ENCODE peak calls at places on chromosomes 12 and 14, in four cellular contexts. U, H, K and X are unnamed samples.

GRCh38 chr14:49879683-49880204 is 13.1 kb upstream of the ARF6 start:
- DNase-seq in H (no peak), K (peak), U (no peak), X (peak)

GRCh38 chr12:29710104-29710503 is 73.6 kb downstream of the TMTC1 start:
- DNase-seq in U (no peak), H (no peak), K (no peak), X (no peak)

GRCh38 chr12:123129651-123130050 is 21.2 kb downstream of the PITPNM2 start:
- DNase-seq in U (no peak), H (no peak), K (no peak), X (no peak)

GRCh38 chr12:65493893-65494205 is 215.4 kb downstream of the MSRB3 start:
- DNase-seq in K (no peak), H (no peak), U (no peak), X (no peak)

GRCh38 chr12:20280515-20280914 is 87.8 kb upstream of the PDE3A start:
- DNase-seq in U (no peak), K (no peak), H (no peak), X (no peak)

GRCh38 chr12:92533280-92533890 is 169.4 kb upstream of the PLEKHG7 start:
- DNase-seq in U (no peak), H (no peak), K (no peak), X (peak)

GRCh38 chr12:62631531-62632520 is 165.2 kb downstream of the MON2 start:
- DNase-seq in H (no peak), U (no peak), K (peak), X (peak)

GRCh38 chr14:101561145-101561896 is at the start of gene DIO3:
- DNase-seq in U (no peak), K (no peak), H (no peak), X (no peak)

GRCh38 chr14:74980746-74981661 is 21.7 kb upstream of the EIF2B2 start:
- DNase-seq in K (no peak), H (no peak), U (no peak), X (peak)

GRCh38 chr14:102362084-102362483 is 606 bp downstream of the CINP start:
- DNase-seq in H (peak), K (no peak), U (no peak), X (peak)

GRCh38 chr14:101992708-101993107 is 28.3 kb downstream of the DYNC1H1 start:
- DNase-seq in U (no peak), H (peak), K (no peak), X (no peak)

GRCh38 chr14:81341405-81342180 is 58.5 kb downstream of the STON2 start:
- DNase-seq in K (no peak), H (no peak), U (no peak), X (no peak)

GRCh38 chr12:32897688-32898573 is 1.4 kb upstream of the PKP2 start:
- DNase-seq in H (no peak), U (no peak), K (no peak), X (no peak)

GRCh38 chr12:85005615-85006014 is 30.5 kb downstream of the TSPAN19 start:
- DNase-seq in U (no peak), K (no peak), H (no peak), X (no peak)

GRCh38 chr12:24363177-24363754 is 413.8 kb upstream of the SOX5 start:
- DNase-seq in U (no peak), H (no peak), K (no peak), X (no peak)

GRCh38 chr14:23617539-23617938 is 18.6 kb upstream of the DHRS2 start:
- DNase-seq in H (no peak), U (no peak), K (no peak), X (no peak)

GRCh38 chr14:104522926-104523545 is 56.5 kb upstream of the C14orf180 start:
- DNase-seq in U (no peak), H (no peak), K (no peak), X (no peak)

GRCh38 chr12:5796171-5797091 is 148.6 kb downstream of the ANO2 start:
- DNase-seq in K (no peak), H (no peak), U (no peak), X (no peak)

GRCh38 chr14:70721542-70721941 is 79.8 kb downstream of the TTC9 start:
- DNase-seq in H (no peak), K (no peak), U (no peak), X (peak)

GRCh38 chr12:132487311-132487741 is 2.6 kb upstream of the FBRSL1 start:
- DNase-seq in H (no peak), K (no peak), U (no peak), X (no peak)

GRCh38 chr12:4172999-4173398 is 100.6 kb upstream of the CCND2 start:
- DNase-seq in H (no peak), K (no peak), U (no peak), X (peak)

GRCh38 chr12:105378821-105379400 is 48.4 kb downstream of the C12orf75 start:
- DNase-seq in H (no peak), U (no peak), K (no peak), X (no peak)

GRCh38 chr12:28966049-28966778 is 182.9 kb upstream of the FAR2 start:
- DNase-seq in U (no peak), H (no peak), K (no peak), X (no peak)

GRCh38 chr12:122523280-122523679 is 3.5 kb downstream of the RSRC2 start:
- DNase-seq in H (no peak), K (no peak), U (no peak), X (peak)

GRCh38 chr12:42129595-42130204 is 15.0 kb downstream of the GXYLT1 start:
- DNase-seq in U (no peak), K (peak), H (no peak), X (peak)

GRCh38 chr12:116121453-116121871 is 156.0 kb downstream of the MED13L start:
- DNase-seq in U (no peak), K (no peak), H (no peak), X (no peak)

GRCh38 chr12:77062396-77062795 is 3.0 kb downstream of the E2F7 start:
- DNase-seq in U (no peak), H (no peak), K (no peak), X (no peak)

GRCh38 chr14:103716091-103716801 is 636 bp downstream of the ZFYVE21 start:
- DNase-seq in U (no peak), K (no peak), H (no peak), X (no peak)

GRCh38 chr12:11894890-11895289 is 175.8 kb upstream of the BCL2L14 start:
- DNase-seq in K (no peak), H (peak), U (no peak), X (no peak)

GRCh38 chr14:83300454-83301064 is 1766.9 kb upstream of the SEL1L start:
- DNase-seq in H (no peak), U (no peak), K (no peak), X (peak)

GRCh38 chr12:4822572-4822971 is 87.1 kb upstream of the KCNA1 start:
- DNase-seq in U (no peak), H (no peak), K (no peak), X (no peak)

GRCh38 chr14:68621400-68622365 is 171.2 kb downstream of the ZFP36L1 start:
- DNase-seq in K (no peak), H (no peak), U (no peak), X (peak)

GRCh38 chr14:68611611-68612010 is 181.3 kb downstream of the ZFP36L1 start:
- DNase-seq in H (no peak), K (no peak), U (no peak), X (no peak)

GRCh38 chr14:68612049-68612448 is 180.8 kb downstream of the ZFP36L1 start:
- DNase-seq in K (no peak), H (no peak), U (no peak), X (no peak)

GRCh38 chr14:68619805-68620574 is 172.9 kb downstream of the ZFP36L1 start:
- DNase-seq in K (no peak), H (no peak), U (no peak), X (peak)

GRCh38 chr14:68616255-68616902 is 176.5 kb downstream of the ZFP36L1 start:
- DNase-seq in U (no peak), K (no peak), H (no peak), X (no peak)
- H3K4me3 ChIP-seq in U (no peak), K (no peak), H (no peak), X (no peak)

GRCh38 chr12:54378791-54379400 is 5.6 kb downstream of the ZNF385A start:
- DNase-seq in H (no peak), U (no peak), K (no peak), X (no peak)
- H3K4me3 ChIP-seq in H (no peak), U (no peak), K (no peak), X (peak)

GRCh38 chr14:33946679-33947078 is 4.2 kb downstream of the EGLN3 start:
- DNase-seq in H (no peak), K (no peak), U (no peak), X (no peak)

GRCh38 chr14:33948143-33948962 is 2.5 kb downstream of the EGLN3 start:
- DNase-seq in H (no peak), K (no peak), U (no peak), X (no peak)

GRCh38 chr14:33950320-33951182 is at the start of gene EGLN3:
- DNase-seq in H (no peak), U (no peak), K (no peak), X (peak)

GRCh38 chr14:33951183-33951840 is 438 bp upstream of the EGLN3 start:
- DNase-seq in H (no peak), U (no peak), K (no peak), X (no peak)

GRCh38 chr14:33949051-33950037 is 1.5 kb downstream of the EGLN3 start:
- DNase-seq in U (no peak), H (no peak), K (no peak), X (no peak)
- H3K4me3 ChIP-seq in U (no peak), H (peak), K (no peak), X (no peak)

GRCh38 chr12:128365032-128365431 is 98.1 kb downstream of the TMEM132C start:
- DNase-seq in K (no peak), H (no peak), U (no peak), X (no peak)

GRCh38 chr12:128367961-128368360 is 101.0 kb downstream of the TMEM132C start:
- DNase-seq in U (no peak), H (no peak), K (no peak), X (no peak)

GRCh38 chr12:128365831-128366231 is 98.9 kb downstream of the TMEM132C start:
- DNase-seq in K (no peak), U (no peak), H (no peak), X (no peak)
- H3K4me3 ChIP-seq in K (no peak), U (no peak), H (no peak), X (no peak)

GRCh38 chr12:47808574-47809380 is 10.9 kb downstream of the HDAC7 start:
- DNase-seq in K (peak), H (no peak), U (no peak), X (no peak)

GRCh38 chr12:47812797-47813490 is 6.8 kb downstream of the HDAC7 start:
- DNase-seq in U (peak), K (peak), H (peak), X (peak)

GRCh38 chr12:47811581-47812484 is 7.9 kb downstream of the HDAC7 start:
- DNase-seq in K (no peak), U (no peak), H (no peak), X (peak)

GRCh38 chr12:47813491-47814196 is 6.1 kb downstream of the HDAC7 start:
- DNase-seq in H (no peak), U (no peak), K (no peak), X (no peak)

DNA sequence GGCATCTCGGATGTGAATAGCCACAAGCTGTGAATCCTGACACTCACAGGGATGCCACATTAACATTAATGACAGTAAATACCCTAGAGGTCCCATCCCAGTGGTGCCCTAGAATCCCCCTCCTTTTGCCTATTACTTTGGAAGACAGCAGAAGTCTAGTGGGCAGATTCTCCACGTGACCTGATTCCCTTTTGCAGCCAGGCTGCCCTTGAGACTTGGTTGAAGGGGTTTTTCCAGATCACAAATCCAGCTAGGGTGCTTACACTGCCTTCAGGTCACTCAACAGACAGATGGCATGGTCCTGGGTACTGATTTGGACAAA is 8.7 kb downstream of the HDAC7 start:
- DNase-seq in H (no peak), K (no peak), U (no peak), X (no peak)
- H3K4me3 ChIP-seq in H (no peak), K (peak), U (peak), X (no peak)

DNA sequence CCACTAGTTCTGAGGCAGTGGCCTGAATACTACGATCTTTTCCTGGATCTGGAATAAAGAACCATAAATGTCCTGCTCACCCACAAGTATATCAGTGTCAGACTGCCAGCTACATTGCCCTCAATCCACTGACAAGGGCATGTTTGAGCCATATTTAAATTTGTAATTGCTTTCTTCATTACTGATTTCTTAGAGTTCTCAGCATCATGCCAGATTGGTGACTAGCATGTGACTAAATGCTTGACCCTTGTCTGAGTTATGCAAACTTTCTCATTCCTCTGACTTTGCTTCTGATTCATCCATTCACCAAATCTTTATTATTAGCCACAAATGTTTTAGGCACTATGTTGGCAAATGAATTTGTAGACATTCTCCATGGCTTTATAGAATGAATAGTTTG is 143.6 kb upstream of the SLC16A7 start:
- DNase-seq in H (no peak), U (no peak), K (no peak), X (peak)
- H3K4me3 ChIP-seq in H (no peak), U (no peak), K (no peak), X (no peak)

GRCh38 chr14:53147893-53148292 is 5.2 kb downstream of the DDHD1 start:
- DNase-seq in U (no peak), K (no peak), H (no peak), X (no peak)
- H3K4me3 ChIP-seq in U (no peak), K (no peak), H (peak), X (no peak)

GRCh38 chr14:99755629-99756603 is 37.3 kb upstream of the EML1 start:
- DNase-seq in K (no peak), H (no peak), U (no peak), X (peak)

GRCh38 chr14:99758915-99759545 is 34.2 kb upstream of the EML1 start:
- DNase-seq in U (no peak), K (no peak), H (no peak), X (no peak)

GRCh38 chr14:99758121-99758871 is 34.9 kb upstream of the EML1 start:
- DNase-seq in U (no peak), H (no peak), K (no peak), X (peak)

GRCh38 chr14:99756796-99757195 is 36.4 kb upstream of the EML1 start:
- DNase-seq in K (no peak), U (no peak), H (no peak), X (no peak)

GRCh38 chr14:99757331-99758070 is 35.7 kb upstream of the EML1 start:
- DNase-seq in H (no peak), K (no peak), U (no peak), X (peak)
- H3K4me3 ChIP-seq in H (no peak), K (no peak), U (no peak), X (no peak)

GRCh38 chr14:37198273-37198598 is 499 bp downstream of the MIPOL1 start:
- DNase-seq in H (no peak), U (no peak), K (no peak), X (no peak)

GRCh38 chr14:37197421-37198272 is at the start of gene MIPOL1:
- DNase-seq in H (no peak), U (no peak), K (no peak), X (peak)

GRCh38 chr14:37196604-37197420 is 925 bp upstream of the MIPOL1 start:
- DNase-seq in U (no peak), H (no peak), K (no peak), X (no peak)

GRCh38 chr14:37201724-37202123 is 4.0 kb downstream of the MIPOL1 start:
- DNase-seq in U (no peak), H (no peak), K (no peak), X (no peak)

DNA sequence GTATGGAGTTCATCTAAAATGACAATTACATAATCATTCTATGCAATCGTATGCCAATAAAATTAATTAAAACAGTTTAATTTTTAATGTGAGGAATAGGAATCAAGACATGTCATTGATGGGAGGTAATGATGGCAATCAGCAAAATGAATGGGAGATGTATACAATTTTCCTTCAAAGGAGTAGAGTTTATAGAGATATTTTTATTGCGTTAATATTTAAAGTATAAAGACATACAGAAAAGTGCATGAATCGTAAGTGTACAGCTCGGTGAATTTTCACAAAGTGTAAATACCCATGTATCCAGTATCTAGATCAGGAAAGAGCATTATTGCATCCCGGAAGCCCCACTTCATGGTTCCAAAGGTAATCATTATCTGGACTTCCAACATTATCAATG is 1.2 kb downstream of the MIPOL1 start:
- DNase-seq in H (no peak), U (no peak), K (no peak), X (no peak)
- H3K4me3 ChIP-seq in H (no peak), U (no peak), K (no peak), X (no peak)